ENCODE peak calls at places on chromosomes 13 and 19, in four cellular contexts. R is heart left ventricle; J is neural progenitor cell; T is CD8-positive, alpha-beta T cell. G is an unnamed sample.

GRCh38 chr19:15276620-15277019 is 44.4 kb upstream of the EPHX3 start:
- DNase-seq in R (no peak), J (no peak), T (no peak), G (no peak)

GRCh38 chr13:114320065-114320464 is 5.8 kb downstream of the CHAMP1 start:
- DNase-seq in R (no peak), J (no peak), T (no peak), G (no peak)

GRCh38 chr13:91809161-91809560 is 410.7 kb downstream of the GPC5 start:
- DNase-seq in R (no peak), J (no peak), T (no peak), G (no peak)

GRCh38 chr13:75421987-75422386 is 60.0 kb downstream of the TBC1D4 start:
- DNase-seq in R (no peak), J (no peak), T (no peak), G (no peak)

GRCh38 chr19:2315818-2316353 is 7.9 kb upstream of the LINGO3 start:
- DNase-seq in R (peak; percentile 89), J (peak; percentile 86), T (peak; percentile 66), G (peak; percentile 42)

GRCh38 chr19:1101337-1101698 is 2.5 kb upstream of the GPX4 start:
- DNase-seq in R (no peak), J (no peak), T (no peak), G (peak; percentile 59)

GRCh38 chr19:35621708-35622107 is 7.1 kb upstream of the RBM42 start:
- DNase-seq in R (no peak), J (no peak), T (no peak), G (no peak)

GRCh38 chr19:21084343-21084742 is 2.3 kb downstream of the ZNF714 start:
- DNase-seq in R (no peak), J (no peak), T (no peak), G (no peak)

GRCh38 chr19:53123400-53123799 is 9.3 kb downstream of the ZNF415 start:
- DNase-seq in R (no peak), J (no peak), T (no peak), G (no peak)

GRCh38 chr13:73138276-73138950 is 79.6 kb downstream of the KLF5 start:
- DNase-seq in R (no peak), J (no peak), T (no peak), G (peak; percentile 44)

GRCh38 chr13:26499209-26499601 is 58.3 kb upstream of the WASF3 start:
- DNase-seq in R (no peak), J (peak; percentile 31), T (no peak), G (no peak)
- H3K4me1 ChIP-seq in R (peaks cover 11% of the 10 kb centered on the region), J (peaks cover 22% of the 10 kb centered on the region), T (no peaks in the 10 kb centered on the region), G (no peaks in the 10 kb centered on the region)

GRCh38 chr13:19766637-19767036 is 16.1 kb downstream of the PSPC1 start:
- DNase-seq in R (no peak), J (peak; percentile 68), T (no peak), G (no peak)

GRCh38 chr13:19767966-19768365 is 14.8 kb downstream of the PSPC1 start:
- DNase-seq in R (no peak), J (no peak), T (no peak), G (no peak)

GRCh38 chr13:19769854-19770253 is 12.9 kb downstream of the PSPC1 start:
- DNase-seq in R (no peak), J (no peak), T (no peak), G (no peak)

DNA sequence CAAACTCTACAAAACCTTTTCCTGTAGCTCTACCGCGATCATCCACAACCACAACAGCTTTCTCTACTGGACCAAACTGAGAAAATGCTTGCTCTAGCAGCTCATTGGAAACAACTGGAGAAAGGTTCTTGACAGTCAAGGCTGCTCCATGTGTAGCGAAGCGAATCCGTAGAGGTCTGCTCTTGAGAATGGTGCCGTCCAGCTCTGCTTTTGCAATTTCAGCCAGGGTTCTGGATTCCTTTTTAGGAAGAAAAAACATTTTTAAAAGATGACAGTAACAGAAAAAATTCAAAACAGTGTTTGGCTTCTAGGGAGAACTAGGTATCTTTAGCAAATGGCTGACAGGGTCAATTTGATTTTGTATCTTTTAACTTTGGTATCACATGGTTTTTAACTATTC is 10.4 kb downstream of the PSPC1 start:
- DNase-seq in R (no peak), J (no peak), T (no peak), G (no peak)
- H3K27ac ChIP-seq in R (no peak overlapping the region), J (no peak overlapping the region), T (no peak overlapping the region), G (no peak overlapping the region)

GRCh38 chr19:47280183-47280797 is 5.6 kb downstream of the INAFM1 start:
- DNase-seq in R (no peak), J (peak; percentile 46), T (no peak), G (peak; percentile 52)
- TF ChIP-seq CTCF in R (peak; percentile 42), J (peak; percentile 45), T (peak; percentile 23), G (no peak)

GRCh38 chr19:40283414-40284250 is 1.5 kb downstream of the AKT2 start:
- DNase-seq in R (no peak), J (no peak), T (no peak), G (peak; percentile 80)
- H3K4me1 ChIP-seq in R (peaks cover 63% of the 10 kb centered on the region), J (peaks cover 10% of the 10 kb centered on the region), T (peaks cover 56% of the 10 kb centered on the region), G (peaks cover 62% of the 10 kb centered on the region)

G was measured in body of pancreas.